ENCODE peak calls at places on chromosomes 13 and 19, in nine cellular contexts. Q, G, D, P, O, I, T, U and N are unnamed samples.

GRCh38 chr19:48541813-48542212 is 10.2 kb upstream of the SULT2B1 start:
- DNase-seq in Q (no peak), O (no peak), G (no peak), P (no peak), U (no peak), T (no peak), D (no peak), I (no peak), N (no peak)

GRCh38 chr13:51425410-51426042 is 27.3 kb downstream of the INTS6 start:
- DNase-seq in Q (no peak), T (no peak), P (no peak), D (no peak), G (no peak), U (no peak), O (no peak), I (peak; percentile 42), N (no peak)

GRCh38 chr13:46687810-46688209 is 109.2 kb downstream of the ESD start:
- DNase-seq in T (no peak), Q (no peak), O (no peak), U (no peak), I (peak; percentile 71), D (no peak), P (no peak), G (no peak), N (no peak)

GRCh38 chr19:38949580-38950367 is 19.0 kb downstream of the MRPS12 start:
- DNase-seq in U (peak; percentile 98), Q (peak; percentile 100), P (peak; percentile 79), O (peak; percentile 79), D (peak; percentile 72), T (peak; percentile 90), I (peak; percentile 81), G (peak; percentile 67), N (peak; percentile 90)

GRCh38 chr13:106418556-106418955 is 116.9 kb downstream of the EFNB2 start:
- DNase-seq in Q (no peak), U (no peak), O (no peak), I (peak; percentile 27), T (no peak), P (no peak), D (no peak), G (no peak), N (no peak)

GRCh38 chr19:13152854-13153626 is 2.8 kb downstream of the IER2 start:
- DNase-seq in Q (peak; percentile 97), I (peak; percentile 93), O (peak; percentile 98), D (peak; percentile 96), U (peak; percentile 99), T (peak; percentile 97), P (peak; percentile 96), G (peak; percentile 95), N (peak; percentile 90)

GRCh38 chr19:8311461-8312260 is 3.5 kb upstream of the CD320 start:
- DNase-seq in T (peak; percentile 9), I (no peak), G (no peak), P (no peak), Q (peak; percentile 47), O (peak; percentile 78), D (no peak), U (no peak), N (no peak)

GRCh38 chr13:49669735-49670309 is 21.5 kb downstream of the EBPL start:
- DNase-seq in O (peak; percentile 75), D (no peak), T (peak; percentile 64), Q (peak; percentile 70), I (peak; percentile 74), U (peak; percentile 45), P (no peak), G (no peak), N (peak; percentile 36)

GRCh38 chr13:96511587-96511986 is 421.7 kb downstream of the HS6ST3 start:
- DNase-seq in G (no peak), T (no peak), I (peak; percentile 18), Q (no peak), P (no peak), D (no peak), O (no peak), U (no peak), N (no peak)

GRCh38 chr13:107644136-107644535 is 571.2 kb downstream of the LIG4 start:
- DNase-seq in U (no peak), D (no peak), Q (no peak), G (no peak), T (no peak), I (no peak), O (no peak), P (no peak), N (no peak)

GRCh38 chr19:35114656-35115537 is 726 bp upstream of the FXYD3 start:
- DNase-seq in P (peak; percentile 62), I (peak; percentile 70), G (peak; percentile 68), U (peak; percentile 97), O (peak; percentile 91), Q (peak; percentile 74), T (peak; percentile 80), D (peak; percentile 57), N (peak; percentile 87)

GRCh38 chr19:31262673-31263308 is 86.4 kb downstream of the TSHZ3 start:
- DNase-seq in D (no peak), O (no peak), G (peak; percentile 20), T (peak; percentile 17), P (no peak), Q (no peak), I (no peak), U (no peak), N (no peak)

GRCh38 chr13:98957731-98958442 is 20.0 kb downstream of the DOCK9 start:
- DNase-seq in P (no peak), T (no peak), Q (no peak), G (no peak), U (no peak), O (no peak), D (no peak), I (no peak), N (no peak)

GRCh38 chr13:20967340-20967739 is 64.8 kb upstream of the XPO4 start:
- DNase-seq in D (no peak), I (no peak), U (no peak), Q (no peak), P (no peak), T (no peak), G (no peak), O (no peak), N (no peak)

GRCh38 chr13:50161052-50161451 is 145.8 kb downstream of the KCNRG start:
- DNase-seq in D (no peak), Q (no peak), P (no peak), I (peak; percentile 88), U (no peak), G (no peak), T (no peak), O (no peak), N (no peak)

GRCh38 chr13:28100149-28101121 is at the start of gene FLT3:
- DNase-seq in G (no peak), D (no peak), U (peak; percentile 38), T (peak; percentile 37), P (no peak), Q (peak; percentile 16), I (peak; percentile 46), O (peak; percentile 30), N (peak; percentile 73)

GRCh38 chr13:90889906-90890305 is 457.6 kb upstream of the MIR17HG start:
- DNase-seq in G (no peak), P (no peak), O (no peak), Q (no peak), T (no peak), I (no peak), U (no peak), D (no peak), N (no peak)

GRCh38 chr19:38660724-38661123 is 13.3 kb downstream of the ACTN4 start:
- DNase-seq in U (no peak), I (no peak), P (no peak), T (no peak), Q (no peak), G (no peak), D (no peak), O (no peak), N (no peak)

GRCh38 chr19:58181902-58182576 is 822 bp upstream of the ZNF274 start:
- DNase-seq in O (peak; percentile 59), T (peak; percentile 27), D (peak; percentile 44), U (peak; percentile 16), P (peak; percentile 55), Q (peak; percentile 72), G (no peak), I (peak; percentile 70), N (no peak)
- TF ChIP-seq CTCF in O (no peak), T (no peak), D (peak; percentile 57), U (peak; percentile 70), P (peak; percentile 52), Q (peak; percentile 87), G (peak; percentile 12), I (peak; percentile 70), N (peak; percentile 69)

GRCh38 chr19:54506079-54506478 is 3.4 kb downstream of the LAIR2 start:
- DNase-seq in O (no peak), P (no peak), U (no peak), D (no peak), G (no peak), Q (no peak), T (no peak), I (no peak), N (no peak)
- TF ChIP-seq CTCF in O (no peak), P (no peak), U (no peak), D (no peak), G (no peak), Q (no peak), T (no peak), I (no peak), N (no peak)

GRCh38 chr19:5567360-5567970 is at the start of gene TINCR:
- DNase-seq in P (no peak), Q (peak; percentile 54), I (no peak), D (no peak), G (no peak), U (peak; percentile 47), T (no peak), O (no peak), N (no peak)
- TF ChIP-seq CTCF in P (no peak), Q (peak; percentile 20), I (peak; percentile 29), D (no peak), G (no peak), U (peak; percentile 56), T (no peak), O (no peak), N (no peak)

GRCh38 chr13:113833111-113833830 is 30.6 kb downstream of the GAS6 start:
- DNase-seq in D (no peak), O (no peak), I (no peak), G (no peak), T (no peak), Q (no peak), P (no peak), U (no peak), N (no peak)

GRCh38 chr13:113832204-113832603 is 31.7 kb downstream of the GAS6 start:
- DNase-seq in O (no peak), P (no peak), T (no peak), G (no peak), U (no peak), Q (no peak), D (no peak), I (no peak), N (no peak)

GRCh38 chr13:113834496-113835200 is 29.2 kb downstream of the GAS6 start:
- DNase-seq in Q (no peak), O (no peak), G (no peak), P (no peak), I (no peak), D (no peak), U (no peak), T (no peak), N (no peak)

GRCh38 chr13:113831061-113831460 is 32.8 kb downstream of the GAS6 start:
- DNase-seq in I (no peak), G (no peak), Q (no peak), P (no peak), O (no peak), U (no peak), D (no peak), T (no peak), N (no peak)

DNA sequence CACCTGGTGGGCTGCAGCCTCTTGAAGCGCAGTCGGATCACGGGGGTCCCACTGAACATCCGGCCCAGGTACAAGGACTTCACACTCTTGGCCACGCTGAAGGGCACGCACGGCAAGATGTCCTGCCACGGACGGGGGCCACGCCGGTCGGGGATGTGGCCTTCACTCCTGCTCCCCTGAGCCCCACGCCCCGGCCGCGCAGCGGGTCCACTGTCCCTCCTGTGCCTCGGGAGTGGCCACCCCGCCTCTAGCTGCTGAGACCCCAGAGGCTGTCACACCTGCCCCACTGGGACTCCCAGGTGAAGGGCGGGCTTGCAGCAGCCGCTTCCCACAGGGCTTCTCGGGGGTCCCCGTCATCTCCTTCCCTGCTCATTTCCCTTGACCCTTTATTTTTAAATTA is 31.2 kb downstream of the GAS6 start:
- DNase-seq in P (no peak), I (no peak), T (no peak), O (no peak), D (no peak), Q (no peak), U (no peak), G (no peak), N (no peak)
- TF ChIP-seq CTCF in P (no peak), I (no peak), T (no peak), O (no peak), D (no peak), Q (no peak), U (no peak), G (no peak), N (no peak)